ENCODE peak calls at places on chromosomes 1 and 21, in four cellular contexts. B is lower lobe of right lung, C is GM23338, R is mucosa of descending colon. K is an unnamed sample.

GRCh38 chr1:177996957-177997356 is 27.1 kb upstream of the SEC16B start:
- ATAC-seq in B (no peak), C (peak), R (no peak), K (no peak)

GRCh38 chr1:27113861-27114260 is 41.1 kb downstream of the SLC9A1 start:
- ATAC-seq in R (no peak), B (no peak), C (no peak), K (no peak)

GRCh38 chr1:93676424-93676823 is 5.2 kb downstream of the BCAR3 start:
- ATAC-seq in C (no peak), B (no peak), R (no peak), K (no peak)

GRCh38 chr1:23801338-23801748 is 789 bp upstream of the GALE start:
- ATAC-seq in C (peak), R (no peak), B (peak), K (no peak)

GRCh38 chr1:23732363-23733224 is 10.7 kb upstream of the ELOA start:
- ATAC-seq in R (peak), C (no peak), B (no peak), K (no peak)

GRCh38 chr1:87325982-87326738 is 2.5 kb upstream of the LMO4 start:
- ATAC-seq in R (no peak), B (no peak), C (no peak), K (no peak)

GRCh38 chr1:101081496-101082282 is 56.1 kb upstream of the DPH5 start:
- ATAC-seq in R (peak), B (no peak), C (no peak), K (no peak)

GRCh38 chr1:11935040-11935378 is 492 bp downstream of the PLOD1 start:
- ATAC-seq in R (peak), C (no peak), B (no peak), K (no peak)

GRCh38 chr1:48470506-48470905 is 1.5 kb downstream of the SPATA6 start:
- ATAC-seq in C (peak), R (no peak), B (peak), K (no peak)

GRCh38 chr1:17586172-17586963 is 46.9 kb downstream of the ARHGEF10L start:
- ATAC-seq in C (peak), R (peak), B (peak), K (peak)

GRCh38 chr21:34915364-34915834 is 133.7 kb downstream of the RUNX1 start:
- ATAC-seq in C (no peak), R (no peak), B (no peak), K (no peak)

GRCh38 chr1:169238506-169238905 is 129.1 kb downstream of the NME7 start:
- ATAC-seq in B (no peak), C (no peak), R (no peak), K (no peak)

DNA sequence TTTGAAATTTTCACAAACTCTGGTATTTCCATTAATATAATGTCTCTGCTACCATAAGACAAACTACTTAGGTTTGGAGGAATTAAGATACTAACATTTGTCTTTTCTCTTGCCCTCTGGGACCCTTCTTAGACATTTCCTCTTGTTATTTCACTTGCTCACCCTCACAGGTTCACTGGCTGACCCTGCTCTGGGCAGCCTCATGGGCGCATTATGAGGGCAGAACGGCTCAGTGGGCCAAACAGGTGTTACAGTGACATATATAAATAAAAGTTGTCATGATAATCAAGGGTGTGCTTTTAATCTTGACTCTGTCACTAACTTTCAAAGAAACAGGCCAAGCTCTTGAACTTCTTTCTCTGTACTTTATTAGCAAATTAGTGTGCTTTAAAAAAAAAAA is 46.5 kb downstream of the ZNHIT6 start:
- ATAC-seq in C (peak), B (no peak), R (no peak), K (no peak)
- TF ChIP-seq CTCF in C (peak), B (no peak), R (no peak), K (no peak)

GRCh38 chr1:184616504-184616903 is 138.2 kb downstream of the EDEM3 start:
- ATAC-seq in R (no peak), C (no peak), B (no peak), K (no peak)

GRCh38 chr1:184617433-184618029 is 137.1 kb downstream of the EDEM3 start:
- ATAC-seq in C (no peak), B (no peak), R (no peak), K (no peak)

GRCh38 chr1:184614667-184615066 is 140.0 kb downstream of the EDEM3 start:
- ATAC-seq in R (no peak), C (no peak), B (no peak), K (no peak)

GRCh38 chr1:184618851-184619250 is 135.8 kb downstream of the EDEM3 start:
- ATAC-seq in B (no peak), C (no peak), R (no peak), K (no peak)

GRCh38 chr1:184615301-184615700 is 139.4 kb downstream of the EDEM3 start:
- ATAC-seq in B (no peak), R (peak), C (no peak), K (peak)
- TF ChIP-seq CTCF in B (no peak), R (no peak), C (no peak), K (no peak)

GRCh38 chr1:15201849-15202551 is 45.0 kb upstream of the FHAD1 start:
- ATAC-seq in R (peak), B (peak), C (no peak), K (no peak)
- TF ChIP-seq CTCF in R (no peak), B (no peak), C (no peak), K (no peak)

DNA sequence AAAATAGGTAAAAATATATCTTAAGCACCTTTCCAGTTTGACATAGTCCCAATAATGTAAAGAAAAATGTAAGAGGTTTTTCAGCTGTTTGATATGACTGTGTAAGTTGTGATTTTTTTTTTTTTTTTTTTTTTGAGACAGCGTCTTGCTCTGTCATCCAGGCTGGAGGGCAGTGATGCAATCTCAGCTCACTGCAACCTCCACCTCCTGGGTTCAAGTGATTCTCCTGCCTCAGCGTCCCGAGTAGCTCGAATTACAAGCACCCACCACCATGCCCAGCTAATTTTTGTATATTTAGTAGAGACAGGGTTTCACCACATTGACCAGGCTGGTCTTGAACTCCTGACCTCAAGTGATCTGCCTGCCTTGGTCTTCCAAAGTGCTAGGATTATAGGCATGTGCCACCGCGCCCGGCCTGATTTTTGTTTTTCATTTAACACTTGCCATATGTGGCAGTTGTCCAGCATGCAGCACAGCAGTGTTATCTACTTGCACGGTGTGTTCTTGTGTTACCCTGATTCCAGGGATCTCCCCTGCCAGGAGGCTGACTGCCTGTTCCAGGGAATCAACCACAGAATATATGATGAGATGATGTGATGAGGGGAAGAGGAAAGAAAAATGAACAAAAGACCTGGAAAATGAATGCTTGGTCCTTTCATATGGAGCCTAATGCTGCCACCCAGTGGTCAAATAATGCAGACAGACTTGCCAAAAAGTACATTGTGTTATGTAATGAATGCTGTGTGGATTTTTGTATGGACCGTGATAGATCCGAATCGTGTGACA is 79.0 kb downstream of the RAVER2 start:
- ATAC-seq in C (peak), B (peak), R (peak), K (peak)
- TF ChIP-seq CTCF in C (peak), B (peak), R (peak), K (peak)

GRCh38 chr1:54489627-54490240 is 58.3 kb upstream of the ACOT11 start:
- ATAC-seq in C (no peak), R (no peak), B (no peak), K (no peak)

GRCh38 chr1:54486864-54487263 is 61.2 kb upstream of the ACOT11 start:
- ATAC-seq in R (no peak), B (no peak), C (no peak), K (no peak)

GRCh38 chr1:54487571-54488050 is 60.4 kb upstream of the ACOT11 start:
- ATAC-seq in R (no peak), B (peak), C (peak), K (no peak)

GRCh38 chr1:54488831-54489626 is 59.0 kb upstream of the ACOT11 start:
- ATAC-seq in C (peak), R (peak), B (peak), K (peak)

GRCh38 chr1:54488065-54488750 is 59.8 kb upstream of the ACOT11 start:
- ATAC-seq in B (peak), R (peak), C (peak), K (peak)
- TF ChIP-seq CTCF in B (peak), R (no peak), C (peak), K (no peak)

K was measured in gastroesophageal sphincter.